ENCODE peak calls at places on chromosomes 2 and 18, in six cellular contexts. L is CD8-positive, alpha-beta T cell; N is brain microvascular endothelial cell; O is GM23338; T is neuronal stem cell; K is GM23248. I is an unnamed sample.

GRCh38 chr2:239964399-239965185 is 60.5 kb downstream of the NDUFA10 start:
- DNase-seq in L (no peak), N (no peak), O (peak; percentile 19), T (no peak), K (no peak), I (no peak)

GRCh38 chr18:11872479-11873136 is 21.4 kb downstream of the CHMP1B start:
- DNase-seq in L (no peak), N (no peak), O (peak; percentile 47), T (no peak), K (peak; percentile 40), I (no peak)

GRCh38 chr2:136246086-136246669 is 128.2 kb upstream of the CXCR4 start:
- DNase-seq in L (no peak), N (peak; percentile 34), O (peak; percentile 52), T (no peak), K (peak; percentile 58), I (no peak)

GRCh38 chr18:62852851-62853250 is 137.5 kb downstream of the PHLPP1 start:
- DNase-seq in L (no peak), N (no peak), O (no peak), T (no peak), K (peak; percentile 68), I (no peak)

GRCh38 chr2:157748371-157749132 is 119.9 kb upstream of the ACVR1C start:
- DNase-seq in L (no peak), N (no peak), O (no peak), T (no peak), K (peak; percentile 30), I (no peak)

GRCh38 chr2:32008811-32009478 is 1.9 kb downstream of the MEMO1 start:
- DNase-seq in L (no peak), N (no peak), O (peak; percentile 19), T (peak; percentile 14), K (peak; percentile 59), I (no peak)

GRCh38 chr2:205751621-205752031 is 69.3 kb downstream of the NRP2 start:
- DNase-seq in L (no peak), N (no peak), O (no peak), T (no peak), K (no peak), I (no peak)

GRCh38 chr2:28989973-28990372 is 8.9 kb downstream of the TOGARAM2 start:
- DNase-seq in L (no peak), N (no peak), O (no peak), T (no peak), K (no peak), I (no peak)

GRCh38 chr2:111157071-111157661 is 36.5 kb downstream of the BCL2L11 start:
- DNase-seq in L (no peak), N (no peak), O (no peak), T (no peak), K (no peak), I (no peak)

GRCh38 chr2:2856723-2857415 is 520.7 kb downstream of the EIPR1 start:
- DNase-seq in L (no peak), N (no peak), O (no peak), T (no peak), K (no peak), I (no peak)

GRCh38 chr2:177651833-177652232 is 259.3 kb downstream of the AGPS start:
- DNase-seq in L (no peak), N (no peak), O (peak; percentile 69), T (peak; percentile 65), K (no peak), I (no peak)

GRCh38 chr2:71713581-71714580 is 260.5 kb downstream of the DYSF start:
- DNase-seq in L (no peak), N (peak; percentile 12), O (no peak), T (no peak), K (peak; percentile 28), I (no peak)

GRCh38 chr18:7177131-7177744 is 53.7 kb upstream of the LRRC30 start:
- DNase-seq in L (no peak), N (peak; percentile 86), O (peak; percentile 72), T (peak; percentile 50), K (peak; percentile 86), I (no peak)

GRCh38 chr2:70888389-70888924 is 47.2 kb upstream of the ATP6V1B1 start:
- DNase-seq in L (no peak), N (no peak), O (peak; percentile 81), T (no peak), K (no peak), I (no peak)

GRCh38 chr18:47680488-47680887 is 250.0 kb downstream of the SMAD2 start:
- DNase-seq in L (no peak), N (no peak), O (no peak), T (no peak), K (no peak), I (no peak)

GRCh38 chr18:79944126-79944731 is 7.2 kb downstream of the SLC66A2 start:
- DNase-seq in L (no peak), N (no peak), O (peak; percentile 31), T (no peak), K (no peak), I (no peak)

GRCh38 chr2:98634406-98635092 is 26.2 kb downstream of the UNC50 start:
- DNase-seq in L (no peak), N (peak; percentile 2), O (peak; percentile 81), T (peak; percentile 11), K (peak; percentile 20), I (no peak)

GRCh38 chr2:210250577-210250976 is 25.3 kb upstream of the ACADL start:
- DNase-seq in L (no peak), N (no peak), O (no peak), T (no peak), K (no peak), I (no peak)

GRCh38 chr2:66346241-66346664 is 88.7 kb upstream of the MEIS1 start:
- DNase-seq in L (no peak), N (no peak), O (no peak), T (no peak), K (no peak), I (no peak)

GRCh38 chr2:157895531-157895930 is 19.4 kb upstream of the ACVR1 start:
- DNase-seq in L (no peak), N (peak; percentile 21), O (no peak), T (no peak), K (peak; percentile 85), I (no peak)

GRCh38 chr2:239235311-239235710 is 165.5 kb downstream of the HDAC4 start:
- DNase-seq in L (no peak), N (no peak), O (no peak), T (no peak), K (no peak), I (peak; percentile 25)

GRCh38 chr2:16386000-16386399 is 279.6 kb downstream of the CYRIA start:
- DNase-seq in L (no peak), N (no peak), O (no peak), T (no peak), K (no peak), I (no peak)

GRCh38 chr18:69843047-69843446 is 104.6 kb downstream of the CD226 start:
- DNase-seq in L (no peak), N (no peak), O (no peak), T (no peak), K (no peak), I (no peak)

GRCh38 chr2:30233142-30233961 is 2.0 kb downstream of the LBH start:
- DNase-seq in L (no peak), N (no peak), O (no peak), T (no peak), K (peak; percentile 42), I (no peak)
- H3K4me3 ChIP-seq in L (peak overlapping the region; percentile 96), N (peak overlapping the region; percentile 64), O (peak overlapping the region; percentile 87), T (peak overlapping the region; percentile 63), K (peak overlapping the region; percentile 91), I (peak overlapping the region; percentile 81)

GRCh38 chr2:46871976-46872381 is 43.6 kb downstream of the MCFD2 start:
- DNase-seq in L (no peak), N (no peak), O (no peak), T (no peak), K (no peak), I (no peak)

GRCh38 chr2:46875226-46875899 is 40.2 kb downstream of the MCFD2 start:
- DNase-seq in L (no peak), N (no peak), O (no peak), T (no peak), K (no peak), I (no peak)

GRCh38 chr2:46873632-46874068 is 42.0 kb downstream of the MCFD2 start:
- DNase-seq in L (no peak), N (peak; percentile 97), O (no peak), T (no peak), K (peak; percentile 98), I (peak; percentile 88)

GRCh38 chr2:46872876-46873631 is 42.6 kb downstream of the MCFD2 start:
- DNase-seq in L (no peak), N (no peak), O (no peak), T (no peak), K (no peak), I (no peak)

DNA sequence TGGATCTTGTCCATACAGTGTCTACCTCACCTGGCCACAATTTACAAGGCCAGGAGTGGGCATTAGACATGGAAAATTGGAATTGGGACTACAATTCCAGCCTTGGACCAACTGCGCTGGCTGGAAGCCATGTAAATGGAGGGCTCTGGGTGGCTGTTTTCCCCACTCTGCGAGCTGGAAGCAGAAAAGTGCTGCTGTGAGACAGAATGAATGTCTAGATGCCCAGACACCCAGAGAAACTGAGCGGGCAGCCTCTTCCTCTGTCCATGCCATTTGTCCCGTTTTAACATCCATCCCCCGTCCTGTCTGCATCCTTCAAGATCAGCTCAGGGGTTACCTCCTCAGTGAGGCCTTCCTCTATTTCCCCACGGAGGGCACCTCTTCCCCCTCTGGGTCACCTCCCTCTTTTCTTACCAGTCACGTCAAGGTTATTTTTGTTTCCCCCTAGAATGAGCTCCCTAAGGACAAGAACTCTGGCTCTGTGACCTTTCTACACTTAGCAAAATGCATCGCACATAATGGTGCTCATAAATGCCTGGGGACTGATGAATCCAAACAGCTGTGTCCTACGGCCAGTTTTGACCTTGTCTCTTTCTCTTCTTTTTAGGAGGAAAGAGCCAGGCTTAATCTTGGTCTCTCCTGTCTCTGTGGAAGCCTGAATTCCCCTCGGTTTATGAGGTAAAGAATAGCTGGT is 41.2 kb downstream of the MCFD2 start:
- DNase-seq in L (no peak), N (no peak), O (no peak), T (no peak), K (peak; percentile 54), I (peak; percentile 18)
- H3K27ac ChIP-seq in L (no peak overlapping the region), N (peak overlapping the region; percentile 92), O (no peak overlapping the region), T (no peak overlapping the region), K (peak overlapping the region; percentile 94), I (no peak overlapping the region)

DNA sequence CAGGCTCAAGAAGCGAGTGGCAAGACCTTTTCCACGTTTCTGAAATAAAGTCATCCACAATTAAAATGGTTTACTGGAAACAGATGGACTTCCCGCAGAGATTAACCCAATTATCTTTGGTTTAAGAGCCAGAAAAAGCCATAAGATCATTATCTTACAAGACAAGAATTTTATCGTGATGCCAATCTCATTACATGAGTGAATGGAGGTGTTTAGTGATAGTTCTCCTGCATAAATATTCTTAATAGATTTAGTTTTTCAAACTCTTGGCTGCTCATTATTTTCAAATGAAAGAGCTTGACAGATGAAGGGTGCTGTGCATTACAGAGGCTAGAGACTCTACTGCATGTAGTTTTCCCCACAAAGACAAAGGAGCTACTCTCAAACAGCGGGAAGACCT is 1028.4 kb upstream of the PIK3C3 start:
- DNase-seq in L (no peak), N (no peak), O (no peak), T (no peak), K (no peak), I (no peak)
- H3K4me3 ChIP-seq in L (no peak overlapping the region), N (no peak overlapping the region), O (no peak overlapping the region), T (no peak overlapping the region), K (no peak overlapping the region), I (no peak overlapping the region)

DNA sequence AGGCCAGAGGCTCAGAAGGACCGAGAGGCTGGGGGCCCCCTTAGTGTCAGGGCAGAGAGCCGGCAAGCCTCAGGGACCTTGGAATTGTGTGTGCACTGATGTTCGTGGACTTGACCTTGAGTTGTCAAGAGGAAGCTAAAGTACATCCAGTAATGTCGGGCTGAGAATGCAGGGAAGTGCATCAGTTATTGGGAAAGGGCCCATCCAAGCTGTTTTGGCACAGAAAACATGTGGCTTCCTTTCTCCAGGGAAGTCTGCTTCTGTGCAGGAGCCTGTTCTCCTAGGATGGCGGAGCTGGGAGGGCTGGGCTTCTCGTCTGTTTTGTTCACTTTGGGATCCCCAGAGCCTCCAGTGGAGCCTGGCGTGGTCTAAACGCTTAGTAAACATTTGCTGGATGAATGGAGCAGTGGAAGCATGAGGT is 23.7 kb downstream of the ATOH8 start:
- DNase-seq in L (no peak), N (no peak), O (no peak), T (no peak), K (no peak), I (no peak)
- H3K27ac ChIP-seq in L (no peak overlapping the region), N (no peak overlapping the region), O (no peak overlapping the region), T (no peak overlapping the region), K (no peak overlapping the region), I (no peak overlapping the region)

I was measured in dorsolateral prefrontal cortex.